ENCODE peak calls at places on chromosomes 4 and X, in four cellular contexts. One of them, this sample, is unnamed.

GRCh38 chr4:92303621-92304027 is at the start of gene GRID2:
- DNase-seq in fibroblast of pulmonary artery: peak
- DNase-seq in Peyer's patch: no peak
- DNase-seq in glutamatergic neuron: peak
- DNase-seq in this sample: peak

GRCh38 chr4:85030156-85030555 is 63.7 kb upstream of the WDFY3 start:
- DNase-seq in fibroblast of pulmonary artery: no peak
- DNase-seq in Peyer's patch: no peak
- DNase-seq in glutamatergic neuron: no peak
- DNase-seq in this sample: no peak

GRCh38 chr4:113469926-113470325 is 291.6 kb downstream of the CAMK2D start:
- DNase-seq in fibroblast of pulmonary artery: no peak
- DNase-seq in Peyer's patch: no peak
- DNase-seq in glutamatergic neuron: no peak
- DNase-seq in this sample: no peak

GRCh38 chr4:87103691-87104187 is 116.7 kb downstream of the KLHL8 start:
- DNase-seq in fibroblast of pulmonary artery: peak
- DNase-seq in Peyer's patch: no peak
- DNase-seq in glutamatergic neuron: no peak
- DNase-seq in this sample: no peak

GRCh38 chr4:165715989-165716388 is 157.0 kb upstream of the TLL1 start:
- DNase-seq in fibroblast of pulmonary artery: peak
- DNase-seq in Peyer's patch: no peak
- DNase-seq in glutamatergic neuron: no peak
- DNase-seq in this sample: no peak

GRCh38 chrX:73851014-73852009 is 288.3 kb downstream of the CHIC1 start:
- DNase-seq in fibroblast of pulmonary artery: no peak
- DNase-seq in Peyer's patch: peak
- DNase-seq in glutamatergic neuron: no peak
- DNase-seq in this sample: no peak

GRCh38 chr4:182179105-182179504 is 64.1 kb upstream of the TENM3 start:
- DNase-seq in fibroblast of pulmonary artery: peak
- DNase-seq in Peyer's patch: no peak
- DNase-seq in glutamatergic neuron: peak
- DNase-seq in this sample: no peak

GRCh38 chr4:26557164-26557563 is 26.7 kb upstream of the TBC1D19 start:
- DNase-seq in fibroblast of pulmonary artery: peak
- DNase-seq in Peyer's patch: no peak
- DNase-seq in glutamatergic neuron: no peak
- DNase-seq in this sample: no peak

GRCh38 chrX:150334998-150335397 is 28.1 kb upstream of the MAMLD1 start:
- DNase-seq in fibroblast of pulmonary artery: no peak
- DNase-seq in Peyer's patch: no peak
- DNase-seq in glutamatergic neuron: no peak
- DNase-seq in this sample: no peak

GRCh38 chrX:27679281-27679680 is 89.1 kb downstream of the DCAF8L2 start:
- DNase-seq in fibroblast of pulmonary artery: peak
- DNase-seq in Peyer's patch: no peak
- DNase-seq in glutamatergic neuron: no peak
- DNase-seq in this sample: no peak

GRCh38 chrX:71493111-71493613 is 39.7 kb upstream of the OGT start:
- DNase-seq in fibroblast of pulmonary artery: peak
- DNase-seq in Peyer's patch: no peak
- DNase-seq in glutamatergic neuron: no peak
- DNase-seq in this sample: no peak

GRCh38 chr4:20395160-20395773 is 143.6 kb downstream of the SLIT2 start:
- DNase-seq in fibroblast of pulmonary artery: peak
- DNase-seq in Peyer's patch: no peak
- DNase-seq in glutamatergic neuron: peak
- DNase-seq in this sample: peak

GRCh38 chr4:20298986-20299385 is 47.3 kb downstream of the SLIT2 start:
- DNase-seq in fibroblast of pulmonary artery: peak
- DNase-seq in Peyer's patch: no peak
- DNase-seq in glutamatergic neuron: no peak
- DNase-seq in this sample: no peak

GRCh38 chr4:180665481-180665880 is 1577.7 kb upstream of the TENM3 start:
- DNase-seq in fibroblast of pulmonary artery: no peak
- DNase-seq in Peyer's patch: no peak
- DNase-seq in glutamatergic neuron: no peak
- DNase-seq in this sample: no peak

GRCh38 chr4:80492761-80493160 is 157.2 kb downstream of the CFAP299 start:
- DNase-seq in fibroblast of pulmonary artery: no peak
- DNase-seq in Peyer's patch: peak
- DNase-seq in glutamatergic neuron: no peak
- DNase-seq in this sample: no peak

GRCh38 chrX:63428348-63428747 is 77.2 kb upstream of the SPIN4 start:
- DNase-seq in fibroblast of pulmonary artery: peak
- DNase-seq in Peyer's patch: no peak
- DNase-seq in glutamatergic neuron: no peak
- DNase-seq in this sample: no peak

GRCh38 chr4:174437324-174437723 is 85.0 kb downstream of the HPGD start:
- DNase-seq in fibroblast of pulmonary artery: peak
- DNase-seq in Peyer's patch: no peak
- DNase-seq in glutamatergic neuron: no peak
- DNase-seq in this sample: no peak

GRCh38 chrX:11309220-11309619 is 16.0 kb downstream of the AMELX start:
- DNase-seq in fibroblast of pulmonary artery: no peak
- DNase-seq in Peyer's patch: no peak
- DNase-seq in glutamatergic neuron: no peak
- DNase-seq in this sample: no peak

DNA sequence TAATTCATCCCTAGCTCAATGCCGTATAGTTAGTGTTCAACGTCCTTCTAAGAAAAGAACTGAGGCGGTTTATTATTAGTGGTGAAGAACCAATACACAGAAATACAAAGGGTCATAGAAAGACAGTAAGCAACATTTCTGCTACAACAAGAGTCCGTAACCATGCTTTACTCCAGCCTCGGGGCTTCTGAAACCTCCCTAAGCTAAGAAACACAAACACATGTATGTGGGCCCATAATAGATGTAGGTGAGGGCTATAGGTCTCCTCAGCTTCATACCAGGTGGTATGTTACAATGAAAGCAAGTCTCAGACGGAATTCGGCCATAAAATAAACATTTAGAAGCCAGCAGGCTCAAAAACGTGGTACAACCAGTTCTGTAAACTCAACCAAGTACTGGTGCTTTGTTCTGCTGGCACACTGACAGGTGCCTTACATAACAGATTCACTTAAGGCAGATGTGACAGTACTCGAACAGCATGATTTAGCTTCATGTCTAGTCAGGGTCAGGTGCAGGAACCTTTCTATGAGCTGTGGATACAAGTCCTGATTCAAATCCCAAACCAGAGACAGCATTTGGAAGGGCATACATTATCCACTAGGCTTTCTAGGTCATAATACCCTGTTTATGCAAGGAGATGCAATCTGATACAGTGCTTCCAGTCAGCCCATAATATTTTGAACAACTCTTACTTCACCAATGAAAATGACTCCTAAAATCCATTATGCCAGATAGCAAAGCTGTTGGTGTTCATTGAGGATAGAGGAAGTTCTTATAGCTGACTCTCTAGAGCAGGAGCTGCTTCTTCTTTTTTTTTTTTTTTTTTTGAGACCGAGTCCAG is 113.7 kb upstream of the ENPP6 start:
- DNase-seq in fibroblast of pulmonary artery: no peak
- DNase-seq in Peyer's patch: no peak
- DNase-seq in glutamatergic neuron: no peak
- DNase-seq in this sample: no peak
- TF ChIP-seq CTCF in fibroblast of pulmonary artery: no peak
- TF ChIP-seq CTCF in Peyer's patch: no peak
- TF ChIP-seq CTCF in glutamatergic neuron: no peak
- TF ChIP-seq CTCF in this sample: no peak

DNA sequence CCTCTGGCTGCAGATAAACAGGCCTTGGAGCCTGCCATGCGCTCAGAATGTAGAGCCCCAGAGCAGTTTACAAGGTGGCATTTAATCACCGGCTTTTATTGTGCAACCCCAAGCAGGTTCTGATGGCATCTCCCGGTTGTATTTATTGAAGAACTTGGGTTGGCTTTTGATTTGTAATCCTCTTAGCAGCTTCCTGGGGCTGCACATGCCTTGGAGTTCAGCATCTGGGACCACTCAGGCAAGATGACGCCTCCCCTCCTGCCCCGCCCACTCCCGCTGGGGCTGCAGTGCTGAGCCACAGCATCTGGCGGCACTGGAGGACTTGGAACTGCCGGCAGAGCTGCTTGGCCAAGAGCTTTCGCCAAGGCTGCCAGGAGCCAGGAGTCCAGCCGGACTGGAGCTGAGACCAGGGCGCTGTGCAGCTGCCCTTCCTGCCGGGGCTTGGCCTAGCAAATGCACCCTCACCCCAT is 5.3 kb downstream of the HTRA3 start:
- DNase-seq in fibroblast of pulmonary artery: peak
- DNase-seq in Peyer's patch: peak
- DNase-seq in glutamatergic neuron: peak
- DNase-seq in this sample: no peak
- TF ChIP-seq CTCF in fibroblast of pulmonary artery: peak
- TF ChIP-seq CTCF in Peyer's patch: no peak
- TF ChIP-seq CTCF in glutamatergic neuron: no peak
- TF ChIP-seq CTCF in this sample: no peak

GRCh38 chrX:55801811-55802210 is 84.3 kb downstream of the RRAGB start:
- DNase-seq in fibroblast of pulmonary artery: no peak
- DNase-seq in Peyer's patch: no peak
- DNase-seq in glutamatergic neuron: no peak
- DNase-seq in this sample: no peak
- TF ChIP-seq CTCF in fibroblast of pulmonary artery: no peak
- TF ChIP-seq CTCF in Peyer's patch: no peak
- TF ChIP-seq CTCF in glutamatergic neuron: no peak
- TF ChIP-seq CTCF in this sample: no peak

GRCh38 chr4:170374770-170375169 is 285.0 kb upstream of the AADAT start:
- DNase-seq in fibroblast of pulmonary artery: peak
- DNase-seq in Peyer's patch: no peak
- DNase-seq in glutamatergic neuron: no peak
- DNase-seq in this sample: no peak
- TF ChIP-seq CTCF in fibroblast of pulmonary artery: peak
- TF ChIP-seq CTCF in Peyer's patch: no peak
- TF ChIP-seq CTCF in glutamatergic neuron: peak
- TF ChIP-seq CTCF in this sample: peak

GRCh38 chrX:9312922-9313867 is 151.7 kb upstream of the TBL1X start:
- DNase-seq in fibroblast of pulmonary artery: no peak
- DNase-seq in Peyer's patch: peak
- DNase-seq in glutamatergic neuron: peak
- DNase-seq in this sample: peak
- TF ChIP-seq CTCF in fibroblast of pulmonary artery: peak
- TF ChIP-seq CTCF in Peyer's patch: peak
- TF ChIP-seq CTCF in glutamatergic neuron: peak
- TF ChIP-seq CTCF in this sample: peak

DNA sequence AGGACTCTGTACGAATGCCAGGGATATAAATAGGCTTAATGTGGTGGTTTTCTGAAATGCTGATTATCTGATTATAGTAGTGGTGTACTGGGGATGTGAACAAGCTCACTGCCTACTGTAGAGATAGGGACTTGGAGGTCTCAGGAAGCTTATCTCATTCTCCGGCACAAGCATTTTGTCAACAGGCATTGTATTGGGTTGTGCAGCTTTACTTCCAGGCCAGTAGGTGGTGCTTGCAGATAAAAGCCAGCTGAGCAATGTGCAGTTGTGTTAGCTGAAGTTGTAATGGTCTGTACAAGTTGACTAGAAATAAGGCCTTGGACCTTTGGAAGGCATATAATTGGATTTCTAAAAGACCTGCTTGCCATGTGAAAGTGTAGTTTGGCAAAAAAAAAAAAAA is 49.5 kb upstream of the TMLHE start:
- DNase-seq in fibroblast of pulmonary artery: peak
- DNase-seq in Peyer's patch: no peak
- DNase-seq in glutamatergic neuron: no peak
- DNase-seq in this sample: no peak
- TF ChIP-seq CTCF in fibroblast of pulmonary artery: peak
- TF ChIP-seq CTCF in Peyer's patch: no peak
- TF ChIP-seq CTCF in glutamatergic neuron: no peak
- TF ChIP-seq CTCF in this sample: no peak

GRCh38 chr4:15737255-15737654 is 34.4 kb downstream of the BST1 start:
- DNase-seq in fibroblast of pulmonary artery: no peak
- DNase-seq in Peyer's patch: no peak
- DNase-seq in glutamatergic neuron: no peak
- DNase-seq in this sample: no peak
- TF ChIP-seq CTCF in fibroblast of pulmonary artery: no peak
- TF ChIP-seq CTCF in Peyer's patch: no peak
- TF ChIP-seq CTCF in glutamatergic neuron: no peak
- TF ChIP-seq CTCF in this sample: no peak